ENCODE peak calls at places on chromosomes 16 and 17, in seven cellular contexts. One of them, this sample, is unnamed.

GRCh38 chr16:67460168-67460567 is 20.8 kb downstream of the ATP6V0D1 start:
- DNase-seq in cardiac muscle cell: no peak
- DNase-seq in psoas muscle: peak; percentile 73
- DNase-seq in BJ: no peak
- DNase-seq in A549: no peak
- DNase-seq in tibial artery: no peak
- DNase-seq in astrocyte of the spinal cord: no peak
- DNase-seq in this sample: no peak

GRCh38 chr17:50891577-50891989 is 25.4 kb upstream of the TOB1 start:
- DNase-seq in cardiac muscle cell: no peak
- DNase-seq in psoas muscle: no peak
- DNase-seq in BJ: no peak
- DNase-seq in A549: no peak
- DNase-seq in tibial artery: peak; percentile 45
- DNase-seq in astrocyte of the spinal cord: no peak
- DNase-seq in this sample: no peak

GRCh38 chr17:29612404-29613370 is 10.0 kb downstream of the CORO6 start:
- DNase-seq in cardiac muscle cell: no peak
- DNase-seq in psoas muscle: peak; percentile 68
- DNase-seq in BJ: no peak
- DNase-seq in A549: no peak
- DNase-seq in tibial artery: no peak
- DNase-seq in astrocyte of the spinal cord: no peak
- DNase-seq in this sample: no peak

GRCh38 chr17:51260960-51261958 is 913 bp downstream of the UTP18 start:
- DNase-seq in cardiac muscle cell: peak; percentile 76
- DNase-seq in psoas muscle: peak; percentile 84
- DNase-seq in BJ: no peak
- DNase-seq in A549: peak; percentile 58
- DNase-seq in tibial artery: peak; percentile 82
- DNase-seq in astrocyte of the spinal cord: no peak
- DNase-seq in this sample: peak; percentile 86

GRCh38 chr17:20970329-20970728 is 72.5 kb downstream of the USP22 start:
- DNase-seq in cardiac muscle cell: no peak
- DNase-seq in psoas muscle: no peak
- DNase-seq in BJ: no peak
- DNase-seq in A549: no peak
- DNase-seq in tibial artery: no peak
- DNase-seq in astrocyte of the spinal cord: no peak
- DNase-seq in this sample: no peak

GRCh38 chr16:81500833-81501521 is 56.4 kb downstream of the CMIP start:
- DNase-seq in cardiac muscle cell: no peak
- DNase-seq in psoas muscle: no peak
- DNase-seq in BJ: peak; percentile 80
- DNase-seq in A549: no peak
- DNase-seq in tibial artery: peak; percentile 81
- DNase-seq in astrocyte of the spinal cord: peak; percentile 87
- DNase-seq in this sample: no peak

GRCh38 chr16:4052096-4052495 is 64.1 kb downstream of the ADCY9 start:
- DNase-seq in cardiac muscle cell: no peak
- DNase-seq in psoas muscle: no peak
- DNase-seq in BJ: no peak
- DNase-seq in A549: no peak
- DNase-seq in tibial artery: no peak
- DNase-seq in astrocyte of the spinal cord: no peak
- DNase-seq in this sample: no peak

GRCh38 chr16:1929105-1929504 is 10.9 kb upstream of the HS3ST6 start:
- DNase-seq in cardiac muscle cell: peak; percentile 44
- DNase-seq in psoas muscle: no peak
- DNase-seq in BJ: no peak
- DNase-seq in A549: peak; percentile 78
- DNase-seq in tibial artery: no peak
- DNase-seq in astrocyte of the spinal cord: no peak
- DNase-seq in this sample: no peak

GRCh38 chr16:13333336-13333735 is 431.9 kb downstream of the SHISA9 start:
- DNase-seq in cardiac muscle cell: no peak
- DNase-seq in psoas muscle: no peak
- DNase-seq in BJ: no peak
- DNase-seq in A549: no peak
- DNase-seq in tibial artery: no peak
- DNase-seq in astrocyte of the spinal cord: no peak
- DNase-seq in this sample: no peak

GRCh38 chr17:46003907-46004748 is 5.1 kb downstream of the STH start:
- DNase-seq in cardiac muscle cell: no peak
- DNase-seq in psoas muscle: peak; percentile 67
- DNase-seq in BJ: no peak
- DNase-seq in A549: no peak
- DNase-seq in tibial artery: peak; percentile 73
- DNase-seq in astrocyte of the spinal cord: peak; percentile 16
- DNase-seq in this sample: no peak

GRCh38 chr16:11955713-11956123 is 9.3 kb upstream of the TNFRSF17 start:
- DNase-seq in cardiac muscle cell: no peak
- DNase-seq in psoas muscle: no peak
- DNase-seq in BJ: peak; percentile 97
- DNase-seq in A549: no peak
- DNase-seq in tibial artery: no peak
- DNase-seq in astrocyte of the spinal cord: peak; percentile 72
- DNase-seq in this sample: no peak
- TF ChIP-seq CTCF in cardiac muscle cell: no peak
- TF ChIP-seq CTCF in psoas muscle: no peak
- TF ChIP-seq CTCF in BJ: no peak
- TF ChIP-seq CTCF in A549: no peak
- TF ChIP-seq CTCF in tibial artery: no peak
- TF ChIP-seq CTCF in astrocyte of the spinal cord: no peak
- TF ChIP-seq CTCF in this sample: no peak

GRCh38 chr16:58638148-58639036 is 8.8 kb upstream of the CNOT1 start:
- DNase-seq in cardiac muscle cell: no peak
- DNase-seq in psoas muscle: no peak
- DNase-seq in BJ: peak; percentile 70
- DNase-seq in A549: peak; percentile 66
- DNase-seq in tibial artery: peak; percentile 69
- DNase-seq in astrocyte of the spinal cord: peak; percentile 81
- DNase-seq in this sample: no peak
- TF ChIP-seq CTCF in cardiac muscle cell: peak; percentile 54
- TF ChIP-seq CTCF in psoas muscle: no peak
- TF ChIP-seq CTCF in BJ: peak; percentile 66
- TF ChIP-seq CTCF in A549: peak; percentile 60
- TF ChIP-seq CTCF in tibial artery: peak; percentile 11
- TF ChIP-seq CTCF in astrocyte of the spinal cord: peak; percentile 61
- TF ChIP-seq CTCF in this sample: no peak

GRCh38 chr17:78399693-78400144 is 21.3 kb downstream of the PGS1 start:
- DNase-seq in cardiac muscle cell: no peak
- DNase-seq in psoas muscle: no peak
- DNase-seq in BJ: no peak
- DNase-seq in A549: no peak
- DNase-seq in tibial artery: no peak
- DNase-seq in astrocyte of the spinal cord: no peak
- DNase-seq in this sample: no peak

GRCh38 chr17:78401891-78402290 is 23.4 kb downstream of the PGS1 start:
- DNase-seq in cardiac muscle cell: no peak
- DNase-seq in psoas muscle: no peak
- DNase-seq in BJ: no peak
- DNase-seq in A549: no peak
- DNase-seq in tibial artery: no peak
- DNase-seq in astrocyte of the spinal cord: no peak
- DNase-seq in this sample: no peak

GRCh38 chr17:78401246-78401645 is 22.8 kb downstream of the PGS1 start:
- DNase-seq in cardiac muscle cell: no peak
- DNase-seq in psoas muscle: no peak
- DNase-seq in BJ: no peak
- DNase-seq in A549: no peak
- DNase-seq in tibial artery: no peak
- DNase-seq in astrocyte of the spinal cord: peak; percentile 56
- DNase-seq in this sample: no peak

GRCh38 chr17:78399028-78399692 is 20.7 kb downstream of the PGS1 start:
- DNase-seq in cardiac muscle cell: no peak
- DNase-seq in psoas muscle: no peak
- DNase-seq in BJ: no peak
- DNase-seq in A549: no peak
- DNase-seq in tibial artery: no peak
- DNase-seq in astrocyte of the spinal cord: no peak
- DNase-seq in this sample: no peak

GRCh38 chr17:78400581-78401240 is 22.3 kb downstream of the PGS1 start:
- DNase-seq in cardiac muscle cell: no peak
- DNase-seq in psoas muscle: no peak
- DNase-seq in BJ: no peak
- DNase-seq in A549: no peak
- DNase-seq in tibial artery: no peak
- DNase-seq in astrocyte of the spinal cord: no peak
- DNase-seq in this sample: no peak
- TF ChIP-seq CTCF in cardiac muscle cell: no peak
- TF ChIP-seq CTCF in psoas muscle: no peak
- TF ChIP-seq CTCF in BJ: no peak
- TF ChIP-seq CTCF in A549: no peak
- TF ChIP-seq CTCF in tibial artery: no peak
- TF ChIP-seq CTCF in astrocyte of the spinal cord: no peak
- TF ChIP-seq CTCF in this sample: no peak

GRCh38 chr17:4881761-4882555 is 17.4 kb upstream of the C17orf107 start:
- DNase-seq in cardiac muscle cell: peak; percentile 76
- DNase-seq in psoas muscle: peak; percentile 70
- DNase-seq in BJ: no peak
- DNase-seq in A549: peak; percentile 71
- DNase-seq in tibial artery: no peak
- DNase-seq in astrocyte of the spinal cord: peak; percentile 33
- DNase-seq in this sample: peak; percentile 65
- TF ChIP-seq CTCF in cardiac muscle cell: peak; percentile 90
- TF ChIP-seq CTCF in psoas muscle: peak; percentile 67
- TF ChIP-seq CTCF in BJ: peak; percentile 87
- TF ChIP-seq CTCF in A549: peak; percentile 95
- TF ChIP-seq CTCF in tibial artery: peak; percentile 58
- TF ChIP-seq CTCF in astrocyte of the spinal cord: peak; percentile 86
- TF ChIP-seq CTCF in this sample: peak; percentile 73

GRCh38 chr17:64296246-64296645 is 33.2 kb upstream of the TEX2 start:
- DNase-seq in cardiac muscle cell: no peak
- DNase-seq in psoas muscle: no peak
- DNase-seq in BJ: no peak
- DNase-seq in A549: no peak
- DNase-seq in tibial artery: no peak
- DNase-seq in astrocyte of the spinal cord: peak; percentile 28
- DNase-seq in this sample: no peak

GRCh38 chr17:64289652-64290051 is 26.6 kb upstream of the TEX2 start:
- DNase-seq in cardiac muscle cell: no peak
- DNase-seq in psoas muscle: no peak
- DNase-seq in BJ: no peak
- DNase-seq in A549: no peak
- DNase-seq in tibial artery: no peak
- DNase-seq in astrocyte of the spinal cord: no peak
- DNase-seq in this sample: no peak

GRCh38 chr17:64295146-64295545 is 32.1 kb upstream of the TEX2 start:
- DNase-seq in cardiac muscle cell: no peak
- DNase-seq in psoas muscle: no peak
- DNase-seq in BJ: no peak
- DNase-seq in A549: no peak
- DNase-seq in tibial artery: no peak
- DNase-seq in astrocyte of the spinal cord: no peak
- DNase-seq in this sample: no peak

GRCh38 chr17:64291268-64291851 is 28.3 kb upstream of the TEX2 start:
- DNase-seq in cardiac muscle cell: no peak
- DNase-seq in psoas muscle: no peak
- DNase-seq in BJ: no peak
- DNase-seq in A549: no peak
- DNase-seq in tibial artery: no peak
- DNase-seq in astrocyte of the spinal cord: no peak
- DNase-seq in this sample: no peak
- TF ChIP-seq CTCF in cardiac muscle cell: peak; percentile 28
- TF ChIP-seq CTCF in psoas muscle: no peak
- TF ChIP-seq CTCF in BJ: no peak
- TF ChIP-seq CTCF in A549: peak; percentile 46
- TF ChIP-seq CTCF in tibial artery: no peak
- TF ChIP-seq CTCF in astrocyte of the spinal cord: peak; percentile 45
- TF ChIP-seq CTCF in this sample: no peak

DNA sequence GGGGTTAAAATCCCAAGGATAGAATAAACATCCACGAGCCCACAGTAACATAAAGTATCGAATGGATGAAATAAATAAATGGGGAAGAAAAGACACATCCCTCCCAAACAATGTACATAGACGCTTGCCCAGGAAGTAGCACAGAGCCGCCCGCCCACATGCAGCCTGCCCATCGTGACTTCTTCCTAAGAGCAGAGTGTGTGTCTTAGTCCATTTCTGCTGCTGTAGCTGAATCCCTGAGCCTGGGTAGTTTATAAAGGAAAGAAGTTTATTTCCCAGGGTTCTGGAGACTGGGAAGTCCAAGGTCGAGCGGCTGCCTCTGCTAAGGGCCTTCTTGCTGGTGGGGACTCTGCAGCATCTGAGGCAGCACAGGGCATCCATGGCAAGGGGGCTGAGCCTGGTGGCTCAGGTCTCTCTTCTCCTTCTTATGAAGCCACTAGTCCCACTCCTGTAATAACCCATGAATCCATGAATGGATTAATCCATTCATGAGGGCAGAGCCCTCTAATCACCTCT is 39.4 kb upstream of the ZNF469 start:
- DNase-seq in cardiac muscle cell: no peak
- DNase-seq in psoas muscle: no peak
- DNase-seq in BJ: no peak
- DNase-seq in A549: no peak
- DNase-seq in tibial artery: no peak
- DNase-seq in astrocyte of the spinal cord: no peak
- DNase-seq in this sample: no peak
- TF ChIP-seq CTCF in cardiac muscle cell: no peak
- TF ChIP-seq CTCF in psoas muscle: no peak
- TF ChIP-seq CTCF in BJ: no peak
- TF ChIP-seq CTCF in A549: no peak
- TF ChIP-seq CTCF in tibial artery: no peak
- TF ChIP-seq CTCF in astrocyte of the spinal cord: no peak
- TF ChIP-seq CTCF in this sample: no peak